ENCODE peak calls at places on chromosomes 16 and 17, in six cellular contexts. W is progenitor cell of endocrine pancreas, D is mucosa of descending colon, Q is neural progenitor cell, L is mammary epithelial cell, I is K562. N is an unnamed sample.

GRCh38 chr16:28218109-28218508 is 6.3 kb upstream of the XPO6 start:
- DNase-seq in W (no peak), D (no peak), Q (peak), L (peak), I (peak), N (peak)

GRCh38 chr17:55527520-55528118 is 16.4 kb upstream of the SMIM36 start:
- DNase-seq in W (peak), D (no peak), Q (peak), L (peak), I (peak), N (peak)

GRCh38 chr17:4919511-4920047 is 12.5 kb upstream of the GP1BA start:
- DNase-seq in W (no peak), D (no peak), Q (peak), L (no peak), I (no peak), N (no peak)

GRCh38 chr17:50060951-50061712 is 5.2 kb downstream of the ITGA3 start:
- DNase-seq in W (no peak), D (peak), Q (no peak), L (peak), I (no peak), N (no peak)

GRCh38 chr17:60457148-60457547 is 34.9 kb downstream of the CHCT1 start:
- DNase-seq in W (no peak), D (no peak), Q (no peak), L (no peak), I (no peak), N (no peak)

GRCh38 chr16:22672830-22673210 is 141.1 kb upstream of the HS3ST2 start:
- DNase-seq in W (no peak), D (no peak), Q (no peak), L (no peak), I (no peak), N (no peak)

GRCh38 chr17:81397314-81398169 is 2.3 kb downstream of the BAHCC1 start:
- DNase-seq in W (peak), D (no peak), Q (peak), L (peak), I (no peak), N (peak)

GRCh38 chr16:71373073-71373472 is 14.6 kb downstream of the CALB2 start:
- DNase-seq in W (no peak), D (no peak), Q (no peak), L (no peak), I (no peak), N (no peak)

GRCh38 chr16:64182985-64183384 is 938.9 kb downstream of the CDH11 start:
- DNase-seq in W (no peak), D (no peak), Q (no peak), L (no peak), I (no peak), N (no peak)

GRCh38 chr16:57416084-57416483 is 11.5 kb downstream of the CCL17 start:
- DNase-seq in W (no peak), D (no peak), Q (no peak), L (no peak), I (no peak), N (no peak)

GRCh38 chr16:88331989-88332920 is 50.5 kb upstream of the ZNF469 start:
- DNase-seq in W (no peak), D (peak), Q (no peak), L (peak), I (no peak), N (no peak)

GRCh38 chr16:30394603-30395154 is 541 bp upstream of the ZNF48 start:
- DNase-seq in W (peak), D (no peak), Q (peak), L (no peak), I (peak), N (no peak)

GRCh38 chr16:58471209-58471975 is 28.6 kb upstream of the NDRG4 start:
- DNase-seq in W (no peak), D (no peak), Q (no peak), L (no peak), I (no peak), N (no peak)

GRCh38 chr17:56130030-56130429 is 23.2 kb upstream of the ANKFN1 start:
- DNase-seq in W (no peak), D (no peak), Q (peak), L (no peak), I (no peak), N (no peak)

GRCh38 chr16:75527825-75528299 is 8.0 kb downstream of the CHST5 start:
- DNase-seq in W (no peak), D (peak), Q (no peak), L (no peak), I (no peak), N (no peak)

GRCh38 chr16:5450435-5451104 is 353.0 kb upstream of the EEF2KMT start:
- DNase-seq in W (no peak), D (no peak), Q (peak), L (no peak), I (no peak), N (no peak)

GRCh38 chr17:35788504-35788998 is 6.9 kb downstream of the MMP28 start:
- DNase-seq in W (no peak), D (no peak), Q (no peak), L (peak), I (no peak), N (no peak)

GRCh38 chr17:57602896-57603295 is 142.2 kb downstream of the CCDC182 start:
- DNase-seq in W (no peak), D (no peak), Q (no peak), L (no peak), I (no peak), N (no peak)

GRCh38 chr17:78343433-78344201 is 16.3 kb downstream of the SOCS3 start:
- DNase-seq in W (no peak), D (peak), Q (no peak), L (no peak), I (no peak), N (no peak)

DNA sequence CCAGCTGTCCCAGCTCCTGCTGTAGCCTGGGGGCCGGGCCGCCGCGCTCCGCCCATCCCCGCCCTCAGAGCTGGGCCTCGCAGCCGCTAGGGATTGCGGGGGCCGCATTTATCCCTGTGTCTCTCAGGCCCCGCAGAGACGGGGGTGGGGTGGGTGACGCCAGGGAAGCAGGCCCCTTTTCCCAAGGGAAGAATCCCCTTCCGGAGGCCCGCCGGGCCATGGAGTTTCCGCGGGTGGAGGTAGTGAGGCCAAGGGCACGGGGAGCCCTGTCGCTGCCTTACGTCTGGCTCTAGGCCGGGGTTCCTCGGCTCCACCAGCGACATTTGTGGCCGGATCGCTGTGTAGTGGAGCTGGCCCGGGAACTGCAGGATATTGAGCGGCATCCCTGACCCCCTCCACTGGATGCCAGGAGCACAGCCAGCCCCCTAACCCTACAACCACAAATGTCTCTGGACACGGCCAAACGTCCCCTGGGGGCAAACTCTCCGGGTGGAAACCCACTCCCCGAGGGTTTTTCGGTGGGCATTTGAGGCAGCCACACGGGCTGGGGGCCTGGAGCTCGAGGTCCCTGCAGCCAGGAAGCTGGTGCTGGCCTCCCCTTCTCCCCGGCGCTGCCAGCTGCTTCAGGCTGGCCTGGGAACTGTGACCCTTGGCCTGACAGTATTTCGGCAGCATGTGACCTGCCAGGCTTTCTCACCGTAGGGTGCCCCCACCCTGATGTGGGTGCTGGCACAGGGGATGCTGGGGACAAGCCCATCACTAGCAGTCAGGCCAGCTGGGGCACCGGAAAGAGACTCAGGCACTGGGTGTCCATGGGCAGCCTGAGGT is 12.0 kb upstream of the CD300A start:
- DNase-seq in W (no peak), D (no peak), Q (peak), L (peak), I (no peak), N (no peak)
- TF ChIP-seq CTCF in W (peak), D (no peak), Q (no peak), L (no peak), I (peak), N (peak)

GRCh38 chr17:73100363-73100762 is 7.9 kb upstream of the SLC39A11 start:
- DNase-seq in W (no peak), D (no peak), Q (no peak), L (no peak), I (no peak), N (no peak)
- TF ChIP-seq CTCF in W (no peak), D (no peak), Q (no peak), L (no peak), I (no peak), N (no peak)

DNA sequence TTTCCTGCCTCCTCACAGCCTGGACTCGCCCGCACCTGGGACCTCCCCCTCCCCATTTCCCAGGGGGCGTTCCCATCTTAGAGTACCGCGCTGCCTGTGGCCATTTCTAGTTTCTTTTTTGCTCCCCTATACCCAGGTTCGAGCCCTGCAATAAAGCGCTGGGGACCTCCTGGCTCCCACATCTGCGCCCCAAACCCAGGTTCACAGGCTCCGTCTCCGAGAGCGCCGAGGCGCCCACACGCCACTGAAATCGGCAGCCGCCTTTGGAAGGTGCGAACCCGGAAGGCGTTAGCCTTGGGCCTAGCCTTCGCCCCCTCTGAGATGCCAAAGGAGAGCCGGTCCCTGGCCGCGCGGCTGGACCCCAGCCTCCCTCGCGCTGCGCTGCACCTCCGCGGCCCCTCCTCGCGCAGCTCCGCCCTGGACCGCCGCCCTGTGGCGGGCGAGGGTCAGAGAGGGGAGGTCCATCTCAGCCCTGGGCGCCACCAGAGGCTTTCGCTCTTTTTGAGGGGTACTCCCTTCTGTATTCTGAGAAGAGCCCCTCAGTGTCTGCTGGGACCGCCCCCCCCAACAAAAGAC is 1.8 kb downstream of the KCNJ12 start:
- DNase-seq in W (peak), D (no peak), Q (peak), L (no peak), I (no peak), N (peak)
- TF ChIP-seq CTCF in W (peak), D (no peak), Q (peak), L (no peak), I (no peak), N (no peak)

DNA sequence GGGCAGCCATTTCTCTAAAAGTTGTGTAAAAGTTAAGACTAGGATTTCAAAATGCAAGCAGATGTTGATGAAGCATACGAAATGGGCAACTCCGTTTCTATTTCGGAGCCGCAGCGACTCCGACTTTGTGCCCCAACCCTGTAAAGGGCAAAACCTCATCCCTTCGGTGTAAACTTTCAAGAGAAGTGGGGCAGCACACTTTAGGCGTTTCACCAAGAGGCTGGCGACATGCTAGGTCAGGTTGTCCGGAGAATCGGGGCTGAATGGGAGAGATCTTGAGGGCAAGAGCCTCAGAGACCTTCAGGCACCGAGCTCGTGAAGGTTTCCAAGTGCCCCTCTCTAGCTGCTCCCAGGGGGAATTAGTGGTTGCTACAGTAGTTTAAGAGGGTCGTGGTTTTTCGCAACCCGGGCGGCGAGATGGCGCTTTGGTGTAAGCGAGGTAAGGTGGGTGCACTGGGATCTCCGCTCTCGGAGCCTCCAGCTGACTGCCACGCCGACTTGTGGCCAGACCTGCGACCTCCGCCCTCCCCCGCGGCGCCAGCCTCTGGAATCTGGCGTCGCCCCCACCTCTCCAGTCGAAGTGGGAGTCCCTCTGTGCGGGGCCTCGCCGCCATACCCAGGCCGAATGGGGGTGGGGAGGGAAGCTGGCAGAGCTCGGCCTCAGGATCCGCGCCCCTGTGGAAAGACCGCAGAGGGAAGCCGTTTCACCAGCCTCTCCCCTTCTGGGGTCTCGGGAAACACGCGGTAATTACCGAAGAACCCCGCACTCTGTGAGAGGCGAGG is 979 bp upstream of the HEXIM2 start:
- DNase-seq in W (peak), D (peak), Q (peak), L (peak), I (peak), N (peak)
- TF ChIP-seq CTCF in W (peak), D (no peak), Q (peak), L (no peak), I (peak), N (no peak)

DNA sequence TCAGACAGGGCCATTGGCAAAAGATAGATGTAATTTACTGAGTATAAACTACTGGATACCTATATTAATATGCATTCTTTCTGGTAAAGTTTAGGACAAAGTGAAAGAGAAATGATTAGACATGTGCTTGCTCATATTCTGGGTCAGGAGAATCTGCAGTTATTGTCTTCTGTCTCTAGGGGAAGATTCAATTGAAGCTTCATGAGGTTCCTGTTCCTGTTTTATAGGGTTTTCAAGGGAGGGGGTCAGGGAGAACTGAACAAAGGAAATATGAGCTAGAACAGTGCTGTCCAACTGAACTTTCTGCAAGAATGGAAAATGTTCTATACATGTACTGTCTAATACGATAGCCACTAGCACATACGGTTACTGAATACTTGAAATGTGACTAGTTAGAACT is 59.3 kb upstream of the CORO6 start:
- DNase-seq in W (no peak), D (no peak), Q (no peak), L (no peak), I (peak), N (no peak)
- TF ChIP-seq CTCF in W (no peak), D (no peak), Q (no peak), L (no peak), I (peak), N (no peak)

GRCh38 chr17:43010667-43011308 is 4.2 kb downstream of the IFI35 start:
- DNase-seq in W (no peak), D (no peak), Q (no peak), L (peak), I (no peak), N (no peak)

GRCh38 chr17:43011728-43012472 is 5.3 kb downstream of the IFI35 start:
- DNase-seq in W (no peak), D (no peak), Q (no peak), L (no peak), I (peak), N (no peak)

GRCh38 chr17:43003542-43004172 is 2.9 kb upstream of the IFI35 start:
- DNase-seq in W (no peak), D (no peak), Q (no peak), L (peak), I (no peak), N (no peak)

DNA sequence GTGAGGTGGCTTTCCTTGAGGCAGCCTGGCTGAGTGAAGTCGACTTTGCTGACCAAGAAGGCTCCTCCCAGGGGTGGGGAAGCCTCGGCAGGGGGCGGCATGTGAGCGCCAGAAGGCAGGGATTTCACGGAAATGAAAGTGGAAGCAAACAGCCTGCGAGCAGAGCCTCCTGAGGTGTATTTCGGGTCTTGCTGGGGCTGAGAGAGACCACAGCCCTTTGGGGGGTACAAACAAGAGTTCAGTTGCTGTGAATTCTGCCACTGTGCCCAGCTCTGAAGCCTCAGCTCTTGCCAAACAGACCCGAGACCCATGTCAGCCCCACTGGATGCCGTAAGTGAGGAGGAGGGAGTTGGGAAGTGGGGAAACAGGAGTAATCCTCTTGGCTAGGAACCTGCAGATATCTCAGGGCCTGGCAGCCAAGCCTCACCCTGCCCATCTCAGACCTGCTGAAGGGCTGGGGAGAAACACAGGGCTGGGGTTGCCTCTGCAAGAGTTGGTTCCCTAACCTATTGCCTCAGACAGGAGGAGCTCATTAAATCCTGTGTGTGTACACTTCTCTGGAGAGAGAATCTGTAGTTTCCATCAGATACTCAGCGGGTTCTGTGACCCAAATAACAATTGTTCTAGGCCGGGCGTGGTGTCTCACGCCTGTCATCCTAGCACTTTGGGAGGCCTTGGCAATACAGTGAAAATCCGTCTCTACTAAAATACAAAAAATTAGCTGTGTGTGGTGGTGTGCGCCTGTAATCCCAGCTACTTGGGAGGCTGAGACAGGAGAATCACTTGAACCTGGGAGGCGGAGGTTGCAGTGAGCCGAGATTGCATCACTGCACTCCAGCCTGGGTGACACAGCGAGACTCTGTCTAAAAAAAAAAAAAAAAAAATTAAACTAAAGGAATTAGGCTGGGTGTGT is at the start of gene IFI35:
- DNase-seq in W (no peak), D (peak), Q (peak), L (peak), I (peak), N (peak)
- TF ChIP-seq CTCF in W (peak), D (peak), Q (peak), L (peak), I (peak), N (no peak)

GRCh38 chr16:66711581-66711980 is 15.0 kb upstream of the CMTM4 start:
- DNase-seq in W (no peak), D (no peak), Q (no peak), L (no peak), I (no peak), N (no peak)

GRCh38 chr16:66703359-66704215 is 7.0 kb upstream of the CMTM4 start:
- DNase-seq in W (no peak), D (no peak), Q (no peak), L (peak), I (peak), N (no peak)

GRCh38 chr16:66701516-66701915 is 5.0 kb upstream of the CMTM4 start:
- DNase-seq in W (no peak), D (no peak), Q (no peak), L (no peak), I (no peak), N (no peak)

GRCh38 chr16:66705790-66706505 is 9.4 kb upstream of the CMTM4 start:
- DNase-seq in W (no peak), D (peak), Q (no peak), L (no peak), I (no peak), N (no peak)

GRCh38 chr16:66706506-66706880 is 9.9 kb upstream of the CMTM4 start:
- DNase-seq in W (no peak), D (peak), Q (no peak), L (no peak), I (no peak), N (no peak)
- TF ChIP-seq CTCF in W (no peak), D (no peak), Q (no peak), L (no peak), I (no peak), N (no peak)

GRCh38 chr16:74280448-74280847 is 16.2 kb upstream of the PSMD7 start:
- DNase-seq in W (no peak), D (no peak), Q (no peak), L (no peak), I (no peak), N (no peak)

GRCh38 chr16:74271879-74272278 is 24.7 kb upstream of the PSMD7 start:
- DNase-seq in W (no peak), D (no peak), Q (no peak), L (no peak), I (no peak), N (no peak)

GRCh38 chr16:74279266-74279665 is 17.3 kb upstream of the PSMD7 start:
- DNase-seq in W (no peak), D (no peak), Q (no peak), L (no peak), I (no peak), N (no peak)

GRCh38 chr16:74279805-74280204 is 16.8 kb upstream of the PSMD7 start:
- DNase-seq in W (no peak), D (no peak), Q (no peak), L (no peak), I (no peak), N (no peak)

DNA sequence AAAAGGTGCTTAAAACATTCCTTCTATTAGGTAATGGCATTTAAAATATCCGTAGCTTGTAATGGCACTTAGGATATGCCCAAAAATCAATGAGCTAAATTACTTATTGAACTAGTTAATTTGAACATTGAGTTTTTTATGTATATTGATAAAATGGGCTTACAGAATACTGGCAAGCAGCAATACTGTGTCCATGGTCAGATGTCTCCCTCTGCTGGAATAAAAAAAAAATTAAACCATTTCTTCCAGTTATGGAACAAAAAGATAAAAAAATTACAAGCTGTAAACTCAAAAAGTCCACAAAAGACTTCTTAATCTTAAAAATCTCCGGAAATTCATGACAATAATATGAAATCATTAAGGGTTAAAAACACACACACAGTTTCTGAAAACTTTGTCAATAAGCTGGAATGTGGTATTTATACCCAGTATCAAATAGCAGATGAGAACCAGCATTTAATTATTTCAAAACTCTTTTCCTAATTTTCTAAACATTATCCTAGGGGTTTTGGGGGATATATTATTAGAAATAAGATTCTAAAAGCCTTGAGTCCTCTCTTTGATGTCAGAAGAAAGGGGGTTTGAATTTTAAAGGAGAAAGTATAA is 21.5 kb upstream of the PSMD7 start:
- DNase-seq in W (no peak), D (no peak), Q (no peak), L (no peak), I (peak), N (no peak)
- TF ChIP-seq CTCF in W (peak), D (no peak), Q (peak), L (peak), I (peak), N (peak)

N was measured in endothelial cell.